ENCODE peak calls at places on chromosome 21, in six cellular contexts. I, Q, J, N, S and B are unnamed samples.

GRCh38 chr21:36567216-36567917 is 87.4 kb upstream of the CLDN14 start:
- DNase-seq in I (no peak), Q (no peak), J (no peak), N (no peak), S (no peak), B (no peak)

GRCh38 chr21:15221799-15222386 is 157.1 kb upstream of the NRIP1 start:
- DNase-seq in I (no peak), Q (peak; percentile 29), J (peak; percentile 22), N (peak; percentile 77), S (peak; percentile 86), B (peak; percentile 23)

GRCh38 chr21:46005081-46005480 is 23.5 kb downstream of the COL6A1 start:
- DNase-seq in I (peak; percentile 31), Q (no peak), J (no peak), N (no peak), S (no peak), B (no peak)

GRCh38 chr21:45845063-45845789 is 136.3 kb upstream of the COL6A1 start:
- DNase-seq in I (no peak), Q (no peak), J (no peak), N (no peak), S (no peak), B (no peak)

GRCh38 chr21:39314155-39315027 is 959 bp upstream of the BRWD1 start:
- DNase-seq in I (no peak), Q (no peak), J (no peak), N (peak; percentile 64), S (peak; percentile 62), B (no peak)

GRCh38 chr21:33662046-33662445 is 19.7 kb downstream of the ITSN1 start:
- DNase-seq in I (no peak), Q (no peak), J (no peak), N (no peak), S (no peak), B (no peak)

GRCh38 chr21:24895885-24896734 is 711.2 kb downstream of the MRPL39 start:
- DNase-seq in I (peak; percentile 1), Q (peak; percentile 29), J (no peak), N (peak; percentile 52), S (peak; percentile 58), B (peak; percentile 27)

GRCh38 chr21:39079617-39080016 is 103.6 kb downstream of the PSMG1 start:
- DNase-seq in I (no peak), Q (no peak), J (no peak), N (peak; percentile 58), S (no peak), B (no peak)

GRCh38 chr21:23853796-23854379 is 1753.4 kb downstream of the MRPL39 start:
- DNase-seq in I (peak; percentile 18), Q (peak; percentile 6), J (no peak), N (peak; percentile 35), S (peak; percentile 63), B (no peak)

GRCh38 chr21:45889115-45889708 is 92.4 kb upstream of the COL6A1 start:
- DNase-seq in I (no peak), Q (no peak), J (no peak), N (no peak), S (no peak), B (no peak)

GRCh38 chr21:19853709-19854575 is 1144.3 kb upstream of the NCAM2 start:
- DNase-seq in I (no peak), Q (no peak), J (no peak), N (no peak), S (no peak), B (no peak)

GRCh38 chr21:32413697-32414578 is 1.4 kb downstream of the EVA1C start:
- DNase-seq in I (no peak), Q (no peak), J (no peak), N (peak; percentile 67), S (peak; percentile 46), B (no peak)

GRCh38 chr21:38950388-38951094 is 144.8 kb downstream of the ETS2 start:
- DNase-seq in I (no peak), Q (no peak), J (no peak), N (peak; percentile 47), S (peak; percentile 48), B (no peak)

GRCh38 chr21:46066843-46067331 is 31.0 kb upstream of the COL6A2 start:
- DNase-seq in I (no peak), Q (no peak), J (no peak), N (peak; percentile 73), S (no peak), B (peak; percentile 48)

GRCh38 chr21:37463083-37463780 is 96.7 kb downstream of the DYRK1A start:
- DNase-seq in I (peak; percentile 33), Q (no peak), J (peak; percentile 37), N (peak; percentile 85), S (peak; percentile 63), B (peak; percentile 37)

GRCh38 chr21:38806942-38807284 is 1.2 kb downstream of the ETS2 start:
- DNase-seq in I (peak; percentile 49), Q (no peak), J (no peak), N (no peak), S (peak; percentile 50), B (no peak)

GRCh38 chr21:32572574-32573420 is 12.5 kb downstream of the TCP10L start:
- DNase-seq in I (no peak), Q (no peak), J (no peak), N (no peak), S (peak; percentile 10), B (no peak)

GRCh38 chr21:14758849-14759248 is 212.7 kb upstream of the SAMSN1 start:
- DNase-seq in I (no peak), Q (no peak), J (no peak), N (no peak), S (no peak), B (no peak)

GRCh38 chr21:33514234-33514633 is 22.7 kb upstream of the DNAJC28 start:
- DNase-seq in I (no peak), Q (no peak), J (no peak), N (peak; percentile 76), S (no peak), B (no peak)

GRCh38 chr21:9839011-9839661 is 682.2 kb upstream of the TPTE start:
- DNase-seq in I (peak; percentile 41), Q (no peak), J (no peak), N (no peak), S (peak; percentile 1), B (no peak)

GRCh38 chr21:34820051-34820450 is 151.3 kb downstream of the CLIC6 start:
- DNase-seq in I (no peak), Q (no peak), J (no peak), N (no peak), S (no peak), B (no peak)

GRCh38 chr21:27425172-27425571 is 458.3 kb upstream of the ADAMTS5 start:
- DNase-seq in I (no peak), Q (no peak), J (no peak), N (no peak), S (no peak), B (no peak)

GRCh38 chr21:18832950-18833349 is 429.4 kb upstream of the TMPRSS15 start:
- DNase-seq in I (no peak), Q (no peak), J (no peak), N (peak; percentile 13), S (peak; percentile 85), B (no peak)

GRCh38 chr21:16418211-16418610 is 688.4 kb downstream of the USP25 start:
- DNase-seq in I (no peak), Q (no peak), J (no peak), N (peak; percentile 15), S (no peak), B (no peak)

GRCh38 chr21:36489103-36489785 is 9.3 kb upstream of the CLDN14 start:
- DNase-seq in I (no peak), Q (no peak), J (no peak), N (no peak), S (no peak), B (no peak)

GRCh38 chr21:36534656-36535055 is 54.7 kb upstream of the CLDN14 start:
- DNase-seq in I (no peak), Q (no peak), J (no peak), N (no peak), S (no peak), B (no peak)

GRCh38 chr21:36209626-36210171 is 53.1 kb downstream of the DOP1B start:
- DNase-seq in I (peak; percentile 39), Q (peak; percentile 32), J (peak; percentile 73), N (peak; percentile 75), S (peak; percentile 83), B (peak; percentile 61)

GRCh38 chr21:17370750-17371325 is 142.0 kb upstream of the CXADR start:
- DNase-seq in I (no peak), Q (no peak), J (no peak), N (no peak), S (no peak), B (no peak)

GRCh38 chr21:33975548-33976081 is 60.0 kb upstream of the ATP5PO start:
- DNase-seq in I (no peak), Q (no peak), J (no peak), N (no peak), S (peak; percentile 79), B (no peak)

GRCh38 chr21:42986125-42986783 is 11.9 kb downstream of the PKNOX1 start:
- DNase-seq in I (no peak), Q (no peak), J (no peak), N (no peak), S (peak; percentile 65), B (no peak)
- H3K4me1 ChIP-seq in I (peaks cover 6% of the 10 kb centered on the region), Q (no peaks in the 10 kb centered on the region), J (peaks cover 10% of the 10 kb centered on the region), N (peaks cover 7% of the 10 kb centered on the region), S (peaks cover 18% of the 10 kb centered on the region), B (no peaks in the 10 kb centered on the region)

GRCh38 chr21:40846566-40847411 is at the start of gene DSCAM:
- DNase-seq in I (peak; percentile 57), Q (peak; percentile 46), J (no peak), N (no peak), S (no peak), B (peak; percentile 81)

GRCh38 chr21:40844935-40845334 is 2.0 kb downstream of the DSCAM start:
- DNase-seq in I (no peak), Q (no peak), J (no peak), N (no peak), S (no peak), B (no peak)

GRCh38 chr21:40847956-40848355 is 998 bp upstream of the DSCAM start:
- DNase-seq in I (no peak), Q (no peak), J (no peak), N (no peak), S (no peak), B (peak; percentile 31)

GRCh38 chr21:40845621-40846020 is 1.3 kb downstream of the DSCAM start:
- DNase-seq in I (no peak), Q (no peak), J (no peak), N (no peak), S (peak; percentile 17), B (no peak)

DNA sequence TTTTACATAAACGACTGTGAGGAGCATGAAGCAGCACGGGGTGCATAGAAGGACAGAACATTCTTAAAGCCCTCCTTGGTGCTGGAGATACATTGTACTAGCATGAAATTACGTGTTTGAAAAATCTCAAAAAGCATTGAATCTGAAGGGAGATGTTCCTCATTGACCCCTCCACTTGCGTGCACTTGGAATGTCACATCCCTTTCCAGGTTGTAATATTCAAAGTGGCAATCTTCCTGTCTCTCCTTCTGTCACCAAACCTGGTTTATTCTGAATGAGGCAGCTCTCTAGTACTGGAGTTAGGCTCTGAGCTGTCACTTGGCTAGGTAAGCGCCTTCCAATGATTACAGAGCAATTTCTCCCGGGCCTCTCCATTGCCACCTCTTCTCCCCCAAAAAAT is 901 bp downstream of the DSCAM start:
- DNase-seq in I (no peak), Q (no peak), J (no peak), N (no peak), S (peak; percentile 2), B (no peak)
- H2AFZ ChIP-seq in I (no peak overlapping the region), Q (no peak overlapping the region), J (no peak overlapping the region), N (no peak overlapping the region), S (no peak overlapping the region), B (no peak overlapping the region)

GRCh38 chr21:28587748-28588147 is 404.9 kb downstream of the LTN1 start:
- DNase-seq in I (no peak), Q (no peak), J (no peak), N (peak; percentile 30), S (peak; percentile 88), B (no peak)
- H3K27ac ChIP-seq in I (no peak overlapping the region), Q (no peak overlapping the region), J (no peak overlapping the region), N (no peak overlapping the region), S (peak overlapping the region; percentile 86), B (no peak overlapping the region)

GRCh38 chr21:44732263-44732662 is 20.9 kb upstream of the TSPEAR start:
- DNase-seq in I (no peak), Q (no peak), J (no peak), N (no peak), S (no peak), B (no peak)
- H3K4me1 ChIP-seq in I (no peaks in the 10 kb centered on the region), Q (no peaks in the 10 kb centered on the region), J (no peaks in the 10 kb centered on the region), N (no peaks in the 10 kb centered on the region), S (peaks cover 24% of the 10 kb centered on the region), B (no peaks in the 10 kb centered on the region)